ENCODE peak calls at places on chromosomes 3 and 15, in ten cellular contexts. One of them, this sample, is unnamed.

GRCh38 chr3:142447308-142447851 is 457 bp downstream of the XRN1 start:
- DNase-seq in RWPE1: peak
- DNase-seq in sigmoid colon: peak
- DNase-seq in uterus: no peak
- DNase-seq in fibroblast of pulmonary artery: peak
- DNase-seq in cardiac fibroblast: peak
- DNase-seq in neural progenitor cell: peak
- DNase-seq in right lobe of liver: peak
- DNase-seq in astrocyte of the spinal cord: peak
- DNase-seq in ovary: peak
- DNase-seq in this sample: no peak

GRCh38 chr3:108590443-108590842 is 921 bp downstream of the DZIP3 start:
- DNase-seq in RWPE1: no peak
- DNase-seq in sigmoid colon: no peak
- DNase-seq in uterus: no peak
- DNase-seq in fibroblast of pulmonary artery: no peak
- DNase-seq in cardiac fibroblast: peak
- DNase-seq in neural progenitor cell: peak
- DNase-seq in right lobe of liver: no peak
- DNase-seq in astrocyte of the spinal cord: no peak
- DNase-seq in ovary: no peak
- DNase-seq in this sample: no peak

GRCh38 chr15:76147906-76148553 is 88.2 kb downstream of the TMEM266 start:
- DNase-seq in RWPE1: peak
- DNase-seq in sigmoid colon: peak
- DNase-seq in uterus: peak
- DNase-seq in fibroblast of pulmonary artery: peak
- DNase-seq in cardiac fibroblast: peak
- DNase-seq in neural progenitor cell: peak
- DNase-seq in right lobe of liver: peak
- DNase-seq in astrocyte of the spinal cord: peak
- DNase-seq in ovary: peak
- DNase-seq in this sample: no peak

GRCh38 chr15:78507831-78508160 is 419 bp downstream of the HYKK start:
- DNase-seq in RWPE1: no peak
- DNase-seq in sigmoid colon: peak
- DNase-seq in uterus: no peak
- DNase-seq in fibroblast of pulmonary artery: no peak
- DNase-seq in cardiac fibroblast: no peak
- DNase-seq in neural progenitor cell: no peak
- DNase-seq in right lobe of liver: no peak
- DNase-seq in astrocyte of the spinal cord: no peak
- DNase-seq in ovary: no peak
- DNase-seq in this sample: no peak

GRCh38 chr15:49908571-49909295 is 210.3 kb downstream of the ATP8B4 start:
- DNase-seq in RWPE1: no peak
- DNase-seq in sigmoid colon: no peak
- DNase-seq in uterus: no peak
- DNase-seq in fibroblast of pulmonary artery: no peak
- DNase-seq in cardiac fibroblast: no peak
- DNase-seq in neural progenitor cell: no peak
- DNase-seq in right lobe of liver: no peak
- DNase-seq in astrocyte of the spinal cord: no peak
- DNase-seq in ovary: no peak
- DNase-seq in this sample: no peak

GRCh38 chr15:65094294-65094995 is 17.9 kb downstream of the KBTBD13 start:
- DNase-seq in RWPE1: no peak
- DNase-seq in sigmoid colon: peak
- DNase-seq in uterus: no peak
- DNase-seq in fibroblast of pulmonary artery: no peak
- DNase-seq in cardiac fibroblast: peak
- DNase-seq in neural progenitor cell: no peak
- DNase-seq in right lobe of liver: peak
- DNase-seq in astrocyte of the spinal cord: no peak
- DNase-seq in ovary: no peak
- DNase-seq in this sample: no peak

GRCh38 chr3:125437631-125438435 is 62.7 kb upstream of the ZNF148 start:
- DNase-seq in RWPE1: peak
- DNase-seq in sigmoid colon: peak
- DNase-seq in uterus: peak
- DNase-seq in fibroblast of pulmonary artery: peak
- DNase-seq in cardiac fibroblast: peak
- DNase-seq in neural progenitor cell: peak
- DNase-seq in right lobe of liver: peak
- DNase-seq in astrocyte of the spinal cord: peak
- DNase-seq in ovary: peak
- DNase-seq in this sample: no peak

GRCh38 chr3:82800248-82800647 is 1038.8 kb upstream of the GBE1 start:
- DNase-seq in RWPE1: no peak
- DNase-seq in sigmoid colon: no peak
- DNase-seq in uterus: no peak
- DNase-seq in fibroblast of pulmonary artery: no peak
- DNase-seq in cardiac fibroblast: no peak
- DNase-seq in neural progenitor cell: no peak
- DNase-seq in right lobe of liver: no peak
- DNase-seq in astrocyte of the spinal cord: no peak
- DNase-seq in ovary: no peak
- DNase-seq in this sample: no peak

GRCh38 chr3:56985460-56986327 is 74.8 kb upstream of the SPATA12 start:
- DNase-seq in RWPE1: no peak
- DNase-seq in sigmoid colon: no peak
- DNase-seq in uterus: no peak
- DNase-seq in fibroblast of pulmonary artery: no peak
- DNase-seq in cardiac fibroblast: no peak
- DNase-seq in neural progenitor cell: no peak
- DNase-seq in right lobe of liver: no peak
- DNase-seq in astrocyte of the spinal cord: peak
- DNase-seq in ovary: peak
- DNase-seq in this sample: no peak

GRCh38 chr15:72782993-72783562 is 480 bp downstream of the ADPGK start:
- DNase-seq in RWPE1: peak
- DNase-seq in sigmoid colon: peak
- DNase-seq in uterus: no peak
- DNase-seq in fibroblast of pulmonary artery: peak
- DNase-seq in cardiac fibroblast: peak
- DNase-seq in neural progenitor cell: no peak
- DNase-seq in right lobe of liver: no peak
- DNase-seq in astrocyte of the spinal cord: no peak
- DNase-seq in ovary: peak
- DNase-seq in this sample: no peak

GRCh38 chr15:69599271-69599670 is 146.7 kb downstream of the RPLP1 start:
- DNase-seq in RWPE1: no peak
- DNase-seq in sigmoid colon: no peak
- DNase-seq in uterus: no peak
- DNase-seq in fibroblast of pulmonary artery: no peak
- DNase-seq in cardiac fibroblast: no peak
- DNase-seq in neural progenitor cell: no peak
- DNase-seq in right lobe of liver: no peak
- DNase-seq in astrocyte of the spinal cord: no peak
- DNase-seq in ovary: no peak
- DNase-seq in this sample: no peak

GRCh38 chr3:68207327-68207726 is 552.9 kb upstream of the SUCLG2 start:
- DNase-seq in RWPE1: no peak
- DNase-seq in sigmoid colon: no peak
- DNase-seq in uterus: no peak
- DNase-seq in fibroblast of pulmonary artery: no peak
- DNase-seq in cardiac fibroblast: no peak
- DNase-seq in neural progenitor cell: no peak
- DNase-seq in right lobe of liver: no peak
- DNase-seq in astrocyte of the spinal cord: no peak
- DNase-seq in ovary: no peak
- DNase-seq in this sample: no peak

GRCh38 chr3:68211637-68212036 is 557.2 kb upstream of the SUCLG2 start:
- DNase-seq in RWPE1: no peak
- DNase-seq in sigmoid colon: no peak
- DNase-seq in uterus: no peak
- DNase-seq in fibroblast of pulmonary artery: no peak
- DNase-seq in cardiac fibroblast: no peak
- DNase-seq in neural progenitor cell: no peak
- DNase-seq in right lobe of liver: no peak
- DNase-seq in astrocyte of the spinal cord: no peak
- DNase-seq in ovary: no peak
- DNase-seq in this sample: no peak

DNA sequence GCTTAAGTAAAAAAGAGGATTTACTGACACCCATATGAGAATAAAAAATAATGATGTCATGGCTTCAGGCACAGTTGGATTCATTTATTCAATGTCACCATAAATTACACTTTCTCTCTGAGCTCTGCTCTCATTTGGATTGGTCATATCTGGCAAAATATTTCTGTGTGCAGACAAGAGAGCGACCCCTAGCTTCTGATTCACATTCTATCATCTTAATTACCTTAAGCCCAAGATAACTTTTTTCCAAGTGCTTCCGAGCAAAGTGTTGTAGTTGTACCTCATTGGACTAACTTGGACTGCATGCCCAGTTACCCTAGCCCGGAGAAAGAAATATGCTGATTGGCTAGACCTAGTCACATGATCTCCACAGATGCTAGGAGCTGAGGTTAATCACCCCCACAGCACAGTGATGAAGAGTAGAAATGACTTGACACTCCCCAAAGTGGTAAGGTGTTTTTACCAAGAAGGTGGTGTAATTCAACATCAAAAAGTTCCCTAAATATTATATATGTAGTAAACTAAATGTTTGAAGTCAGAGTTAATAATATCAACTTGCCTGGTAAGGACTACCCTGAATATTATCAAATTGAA is 552.2 kb upstream of the SUCLG2 start:
- DNase-seq in RWPE1: no peak
- DNase-seq in sigmoid colon: no peak
- DNase-seq in uterus: no peak
- DNase-seq in fibroblast of pulmonary artery: no peak
- DNase-seq in cardiac fibroblast: no peak
- DNase-seq in neural progenitor cell: no peak
- DNase-seq in right lobe of liver: no peak
- DNase-seq in astrocyte of the spinal cord: no peak
- DNase-seq in ovary: no peak
- DNase-seq in this sample: no peak
- TF ChIP-seq CTCF in RWPE1: no peak
- TF ChIP-seq CTCF in sigmoid colon: no peak
- TF ChIP-seq CTCF in uterus: no peak
- TF ChIP-seq CTCF in fibroblast of pulmonary artery: no peak
- TF ChIP-seq CTCF in cardiac fibroblast: no peak
- TF ChIP-seq CTCF in neural progenitor cell: no peak
- TF ChIP-seq CTCF in right lobe of liver: no peak
- TF ChIP-seq CTCF in astrocyte of the spinal cord: no peak
- TF ChIP-seq CTCF in ovary: no peak
- TF ChIP-seq CTCF in this sample: peak

DNA sequence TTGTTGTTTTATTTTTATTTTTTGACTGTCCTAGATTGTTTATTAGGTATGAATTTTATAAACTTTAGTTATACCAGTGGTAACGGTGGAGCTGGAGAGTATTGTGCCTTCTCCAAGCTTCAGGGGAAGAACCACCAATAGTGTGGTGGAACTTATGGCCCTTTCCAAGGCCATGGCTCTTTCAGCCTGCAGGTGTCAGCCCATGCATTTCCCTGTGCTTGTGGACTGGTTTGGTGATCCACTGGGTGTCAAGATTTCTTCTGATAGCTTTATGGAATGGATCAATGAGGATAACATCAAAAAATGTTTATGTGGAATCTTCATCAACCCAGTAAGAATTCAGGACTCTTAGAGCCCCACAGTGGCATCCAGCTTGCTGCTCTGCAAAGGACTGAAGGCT is 19.2 kb upstream of the SCAMP5 start:
- DNase-seq in RWPE1: no peak
- DNase-seq in sigmoid colon: no peak
- DNase-seq in uterus: no peak
- DNase-seq in fibroblast of pulmonary artery: no peak
- DNase-seq in cardiac fibroblast: no peak
- DNase-seq in neural progenitor cell: no peak
- DNase-seq in right lobe of liver: no peak
- DNase-seq in astrocyte of the spinal cord: no peak
- DNase-seq in ovary: no peak
- DNase-seq in this sample: no peak
- TF ChIP-seq CTCF in RWPE1: no peak
- TF ChIP-seq CTCF in sigmoid colon: no peak
- TF ChIP-seq CTCF in uterus: no peak
- TF ChIP-seq CTCF in fibroblast of pulmonary artery: no peak
- TF ChIP-seq CTCF in cardiac fibroblast: no peak
- TF ChIP-seq CTCF in neural progenitor cell: no peak
- TF ChIP-seq CTCF in right lobe of liver: no peak
- TF ChIP-seq CTCF in astrocyte of the spinal cord: no peak
- TF ChIP-seq CTCF in ovary: no peak
- TF ChIP-seq CTCF in this sample: peak

GRCh38 chr3:64267774-64268604 is 42.7 kb upstream of the PRICKLE2 start:
- DNase-seq in RWPE1: peak
- DNase-seq in sigmoid colon: peak
- DNase-seq in uterus: peak
- DNase-seq in fibroblast of pulmonary artery: peak
- DNase-seq in cardiac fibroblast: peak
- DNase-seq in neural progenitor cell: peak
- DNase-seq in right lobe of liver: peak
- DNase-seq in astrocyte of the spinal cord: peak
- DNase-seq in ovary: peak
- DNase-seq in this sample: no peak
- TF ChIP-seq CTCF in RWPE1: no peak
- TF ChIP-seq CTCF in sigmoid colon: no peak
- TF ChIP-seq CTCF in uterus: peak
- TF ChIP-seq CTCF in fibroblast of pulmonary artery: no peak
- TF ChIP-seq CTCF in cardiac fibroblast: no peak
- TF ChIP-seq CTCF in neural progenitor cell: no peak
- TF ChIP-seq CTCF in right lobe of liver: no peak
- TF ChIP-seq CTCF in astrocyte of the spinal cord: no peak
- TF ChIP-seq CTCF in ovary: no peak
- TF ChIP-seq CTCF in this sample: peak

GRCh38 chr15:25439456-25439836 is 622 bp upstream of the UBE3A start:
- DNase-seq in RWPE1: peak
- DNase-seq in sigmoid colon: no peak
- DNase-seq in uterus: no peak
- DNase-seq in fibroblast of pulmonary artery: peak
- DNase-seq in cardiac fibroblast: peak
- DNase-seq in neural progenitor cell: no peak
- DNase-seq in right lobe of liver: no peak
- DNase-seq in astrocyte of the spinal cord: no peak
- DNase-seq in ovary: no peak
- DNase-seq in this sample: no peak

GRCh38 chr15:25436707-25437106 is 2.1 kb downstream of the UBE3A start:
- DNase-seq in RWPE1: no peak
- DNase-seq in sigmoid colon: no peak
- DNase-seq in uterus: no peak
- DNase-seq in fibroblast of pulmonary artery: no peak
- DNase-seq in cardiac fibroblast: no peak
- DNase-seq in neural progenitor cell: no peak
- DNase-seq in right lobe of liver: no peak
- DNase-seq in astrocyte of the spinal cord: no peak
- DNase-seq in ovary: no peak
- DNase-seq in this sample: no peak

GRCh38 chr15:25441111-25441510 is 2.3 kb upstream of the UBE3A start:
- DNase-seq in RWPE1: no peak
- DNase-seq in sigmoid colon: no peak
- DNase-seq in uterus: no peak
- DNase-seq in fibroblast of pulmonary artery: no peak
- DNase-seq in cardiac fibroblast: no peak
- DNase-seq in neural progenitor cell: no peak
- DNase-seq in right lobe of liver: no peak
- DNase-seq in astrocyte of the spinal cord: no peak
- DNase-seq in ovary: no peak
- DNase-seq in this sample: no peak

GRCh38 chr15:25437751-25438600 is 848 bp downstream of the UBE3A start:
- DNase-seq in RWPE1: peak
- DNase-seq in sigmoid colon: peak
- DNase-seq in uterus: peak
- DNase-seq in fibroblast of pulmonary artery: peak
- DNase-seq in cardiac fibroblast: peak
- DNase-seq in neural progenitor cell: peak
- DNase-seq in right lobe of liver: peak
- DNase-seq in astrocyte of the spinal cord: peak
- DNase-seq in ovary: peak
- DNase-seq in this sample: peak

GRCh38 chr15:25438601-25439455 is at the start of gene UBE3A:
- DNase-seq in RWPE1: peak
- DNase-seq in sigmoid colon: peak
- DNase-seq in uterus: peak
- DNase-seq in fibroblast of pulmonary artery: peak
- DNase-seq in cardiac fibroblast: peak
- DNase-seq in neural progenitor cell: peak
- DNase-seq in right lobe of liver: peak
- DNase-seq in astrocyte of the spinal cord: peak
- DNase-seq in ovary: peak
- DNase-seq in this sample: peak
- TF ChIP-seq CTCF in RWPE1: peak
- TF ChIP-seq CTCF in sigmoid colon: no peak
- TF ChIP-seq CTCF in uterus: peak
- TF ChIP-seq CTCF in fibroblast of pulmonary artery: peak
- TF ChIP-seq CTCF in cardiac fibroblast: no peak
- TF ChIP-seq CTCF in neural progenitor cell: no peak
- TF ChIP-seq CTCF in right lobe of liver: peak
- TF ChIP-seq CTCF in astrocyte of the spinal cord: peak
- TF ChIP-seq CTCF in ovary: peak
- TF ChIP-seq CTCF in this sample: peak

This sample was measured in chondrocyte.